ENCODE peak calls at places on chromosomes 2 and 18, in nine cellular contexts. G is RPMI7951; D is HuH-7; X is caudate nucleus; Q is IMR-90; W is GM03348; T is fibroblast of lung; K is stimulated activated CD8-positive, alpha-beta memory T cell treated with anti-CD3 and anti-CD28 coated beads, Interleukin-2, amount 100 ng/mL, for 1 hour; N is activated T-cell treated with anti-CD3 and anti-CD28 coated beads, Interleukin-2, amount 50 U/mL, for 72 hours. C is an unnamed sample.

GRCh38 chr2:56244911-56245530 is 61.2 kb downstream of the CCDC85A start:
- DNase-seq in N (no peak), D (no peak), W (no peak), Q (no peak), G (no peak), K (no peak), X (no peak), T (no peak), C (no peak)

GRCh38 chr2:10059552-10060335 is 16.4 kb downstream of the KLF11 start:
- DNase-seq in Q (no peak), D (no peak), N (no peak), G (no peak), K (no peak), X (no peak), W (no peak), T (no peak), C (no peak)

GRCh38 chr2:119544075-119545031 is at the start of gene CFAP221:
- DNase-seq in D (peak; percentile 72), T (peak; percentile 55), Q (peak; percentile 28), K (no peak), W (peak; percentile 92), G (peak; percentile 28), X (peak; percentile 53), N (peak; percentile 72), C (no peak)

GRCh38 chr2:29786361-29786760 is 135.0 kb downstream of the ALK start:
- DNase-seq in D (no peak), Q (no peak), G (no peak), X (no peak), K (no peak), W (no peak), N (no peak), T (no peak), C (no peak)

GRCh38 chr18:28138816-28139215 is 38.1 kb downstream of the CDH2 start:
- DNase-seq in X (no peak), D (no peak), N (no peak), W (no peak), Q (no peak), G (no peak), T (no peak), K (no peak), C (no peak)

GRCh38 chr2:186726938-186727337 is 33.1 kb downstream of the FAM171B start:
- DNase-seq in Q (peak; percentile 60), G (peak; percentile 25), T (peak; percentile 27), W (peak; percentile 12), D (no peak), X (no peak), N (no peak), K (no peak), C (no peak)

GRCh38 chr2:55419514-55420243 is at the start of gene CCDC88A:
- DNase-seq in G (peak; percentile 99), D (peak; percentile 95), K (peak; percentile 75), Q (peak; percentile 97), W (peak; percentile 97), X (peak; percentile 97), T (peak; percentile 98), N (peak; percentile 86), C (peak; percentile 92)

GRCh38 chr2:46942143-46942526 is 26.5 kb upstream of the MCFD2 start:
- DNase-seq in K (peak; percentile 39), G (peak; percentile 39), T (no peak), X (no peak), N (peak; percentile 78), W (peak; percentile 53), Q (no peak), D (no peak), C (peak; percentile 66)

GRCh38 chr2:205734436-205734835 is 52.1 kb downstream of the NRP2 start:
- DNase-seq in G (peak; percentile 83), T (peak; percentile 91), D (peak; percentile 35), N (no peak), K (no peak), W (peak; percentile 89), X (no peak), Q (peak; percentile 90), C (no peak)

GRCh38 chr2:126858436-126858835 is 40.3 kb upstream of the TEX51 start:
- DNase-seq in Q (no peak), T (no peak), X (no peak), K (no peak), W (no peak), D (no peak), G (no peak), N (no peak), C (no peak)

GRCh38 chr2:165969227-165969626 is 15.7 kb upstream of the TTC21B start:
- DNase-seq in X (no peak), Q (no peak), N (no peak), D (no peak), K (no peak), W (no peak), G (no peak), T (peak; percentile 4), C (no peak)

GRCh38 chr2:65044097-65044735 is 12.0 kb upstream of the CEP68 start:
- DNase-seq in T (no peak), N (no peak), Q (no peak), G (no peak), X (no peak), W (no peak), D (no peak), K (no peak), C (no peak)

GRCh38 chr2:75555701-75556100 is 5.0 kb downstream of the EVA1A start:
- DNase-seq in G (no peak), T (no peak), X (no peak), D (no peak), Q (peak; percentile 10), K (no peak), N (no peak), W (no peak), C (no peak)

GRCh38 chr2:149184994-149185393 is 145.4 kb upstream of the LYPD6 start:
- DNase-seq in W (no peak), K (no peak), D (no peak), G (no peak), Q (no peak), X (no peak), T (no peak), N (no peak), C (no peak)

GRCh38 chr2:33363599-33364300 is 112.7 kb upstream of the RASGRP3 start:
- DNase-seq in W (peak; percentile 29), G (peak; percentile 78), X (no peak), Q (peak; percentile 83), K (no peak), N (no peak), D (no peak), T (peak; percentile 14), C (no peak)

GRCh38 chr2:85760371-85760770 is 6.6 kb downstream of the ATOH8 start:
- DNase-seq in Q (peak; percentile 70), G (no peak), T (no peak), N (no peak), W (peak; percentile 60), D (no peak), X (no peak), K (no peak), C (no peak)

C was measured in CD14-positive monocyte.